ENCODE peak calls at places on chromosomes 5 and 9, in nine cellular contexts. O, Z, F, I, B, J, T, K and L are unnamed samples.

GRCh38 chr9:78973906-78974305 is 597.9 kb upstream of the TLE4 start:
- DNase-seq in J (no peak), O (no peak), B (no peak), I (no peak), Z (peak; percentile 27), T (no peak), F (no peak), K (no peak), L (peak; percentile 45)

GRCh38 chr9:72473474-72474241 is 47.8 kb upstream of the TMC1 start:
- DNase-seq in K (no peak), I (no peak), Z (no peak), J (no peak), O (no peak), T (no peak), F (no peak), B (no peak), L (peak; percentile 75)

GRCh38 chr9:135077497-135078200 is 9.8 kb upstream of the OLFM1 start:
- DNase-seq in Z (peak; percentile 53), F (no peak), K (no peak), O (no peak), J (no peak), B (no peak), T (no peak), I (no peak), L (no peak)

GRCh38 chr5:158559066-158559465 is 540.6 kb downstream of the EBF1 start:
- DNase-seq in T (no peak), Z (no peak), O (no peak), J (no peak), K (no peak), I (no peak), B (no peak), F (no peak), L (no peak)

GRCh38 chr5:181189363-181189961 is 15.5 kb downstream of the TRIM7 start:
- DNase-seq in O (no peak), Z (no peak), B (no peak), F (peak; percentile 37), T (peak; percentile 44), I (peak; percentile 64), J (peak; percentile 49), K (no peak), L (no peak)

GRCh38 chr5:93607367-93608258 is 24.6 kb downstream of the NR2F1 start:
- DNase-seq in K (no peak), F (no peak), Z (peak; percentile 49), J (no peak), O (no peak), I (no peak), B (peak; percentile 36), T (no peak), L (no peak)

GRCh38 chr5:1412163-1412562 is 33.1 kb downstream of the SLC6A3 start:
- DNase-seq in J (no peak), T (no peak), Z (no peak), B (no peak), I (no peak), K (no peak), O (no peak), F (no peak), L (no peak)

GRCh38 chr5:875931-876330 is 16.7 kb downstream of the BRD9 start:
- DNase-seq in I (no peak), B (no peak), T (no peak), J (no peak), Z (no peak), K (no peak), F (no peak), O (no peak), L (no peak)

GRCh38 chr5:14343376-14343775 is 200.2 kb downstream of the TRIO start:
- DNase-seq in F (no peak), T (no peak), I (no peak), B (no peak), Z (no peak), K (no peak), O (no peak), J (no peak), L (no peak)

GRCh38 chr5:34789021-34789531 is 49.9 kb upstream of the TTC23L start:
- DNase-seq in J (no peak), K (no peak), F (no peak), Z (peak; percentile 60), O (no peak), I (no peak), B (no peak), T (peak; percentile 59), L (no peak)

GRCh38 chr9:124617477-124618141 is 110.4 kb upstream of the NR5A1 start:
- DNase-seq in F (peak; percentile 8), Z (peak; percentile 88), K (peak; percentile 69), I (peak; percentile 71), J (peak; percentile 47), B (peak; percentile 73), O (peak; percentile 50), T (peak; percentile 58), L (no peak)

GRCh38 chr9:131769361-131769760 is 29.5 kb upstream of the RAPGEF1 start:
- DNase-seq in J (no peak), T (no peak), B (no peak), I (no peak), O (no peak), K (no peak), Z (no peak), F (no peak), L (no peak)

GRCh38 chr5:144198386-144198785 is 27.7 kb downstream of the KCTD16 start:
- DNase-seq in T (no peak), I (no peak), K (no peak), B (no peak), O (no peak), J (no peak), F (no peak), Z (peak; percentile 7), L (no peak)

GRCh38 chr5:1772634-1773033 is 27.0 kb downstream of the MRPL36 start:
- DNase-seq in T (no peak), F (no peak), K (no peak), Z (peak; percentile 73), I (no peak), J (no peak), B (no peak), O (no peak), L (no peak)

GRCh38 chr9:70987986-70988385 is 133.4 kb downstream of the TRPM3 start:
- DNase-seq in I (no peak), J (no peak), F (no peak), T (no peak), Z (peak; percentile 76), O (no peak), K (no peak), B (no peak), L (no peak)

GRCh38 chr5:177301503-177302165 is 1.9 kb downstream of the RAB24 start:
- DNase-seq in T (no peak), B (no peak), K (no peak), O (no peak), I (no peak), Z (no peak), F (no peak), J (no peak), L (no peak)

GRCh38 chr5:38772471-38772870 is 73.3 kb upstream of the OSMR start:
- DNase-seq in B (no peak), J (no peak), T (peak; percentile 14), O (no peak), K (no peak), Z (no peak), F (no peak), I (no peak), L (no peak)

GRCh38 chr9:134682026-134682425 is 40.4 kb downstream of the COL5A1 start:
- DNase-seq in I (no peak), B (no peak), O (no peak), Z (no peak), T (no peak), J (no peak), K (no peak), F (no peak), L (no peak)

GRCh38 chr9:122816163-122816867 is 12.1 kb downstream of the PDCL start:
- DNase-seq in B (no peak), F (peak; percentile 14), O (no peak), I (peak; percentile 39), K (no peak), Z (no peak), T (no peak), J (peak; percentile 24), L (no peak)

GRCh38 chr9:130948266-130948665 is 9.2 kb upstream of the FIBCD1 start:
- DNase-seq in F (no peak), B (no peak), Z (no peak), K (no peak), O (no peak), I (no peak), J (no peak), T (no peak), L (no peak)

GRCh38 chr9:2872307-2872940 is 28.5 kb upstream of the PUM3 start:
- DNase-seq in B (no peak), Z (peak; percentile 63), K (no peak), F (no peak), T (no peak), I (no peak), J (no peak), O (no peak), L (no peak)

GRCh38 chr5:177473461-177473991 is at the start of gene DBN1:
- DNase-seq in F (no peak), T (no peak), I (no peak), J (no peak), K (peak; percentile 20), Z (peak; percentile 92), O (no peak), B (no peak), L (no peak)

GRCh38 chr9:12719431-12719830 is 26.2 kb downstream of the TYRP1 start:
- DNase-seq in B (no peak), Z (peak; percentile 38), O (no peak), F (no peak), T (no peak), J (no peak), K (no peak), I (no peak), L (no peak)

GRCh38 chr9:8012986-8013385 is 213.4 kb upstream of the DMAC1 start:
- DNase-seq in Z (no peak), F (no peak), K (no peak), T (no peak), J (no peak), I (no peak), B (no peak), O (no peak), L (peak; percentile 14)